ENCODE peak calls at places on chromosomes 5 and 9, in eight cellular contexts. H is stomach, N is suprapubic skin, K is K562, F is sigmoid colon, P is upper lobe of left lung, E is tibial nerve, C is A549. U is an unnamed sample.
A peak's percentile ranks its signal among the peaks of the same experiment; 100 is the strongest.

GRCh38 chr5:1552469-1553255 is 28.9 kb upstream of the LPCAT1 start:
- DNase-seq in C (no peak), K (no peak), N (no peak), F (peak; percentile 85), E (peak; percentile 60), H (no peak), P (peak; percentile 89), U (no peak)

GRCh38 chr5:17118631-17119030 is 98.8 kb upstream of the BASP1 start:
- DNase-seq in H (peak; percentile 41), F (peak; percentile 68), N (peak; percentile 65), C (peak; percentile 96), K (peak; percentile 53), P (no peak), E (no peak), U (no peak)

GRCh38 chr5:1568201-1568979 is 44.6 kb upstream of the LPCAT1 start:
- DNase-seq in N (no peak), C (no peak), P (no peak), K (no peak), H (no peak), F (peak; percentile 81), E (no peak), U (peak; percentile 27)

GRCh38 chr9:77456829-77457437 is 191.2 kb downstream of the GNA14 start:
- DNase-seq in F (peak; percentile 92), C (peak; percentile 87), P (no peak), K (peak; percentile 72), N (peak; percentile 88), H (peak; percentile 90), E (peak; percentile 87), U (peak; percentile 72)

GRCh38 chr5:169020102-169020501 is 280.8 kb downstream of the SLIT3 start:
- DNase-seq in E (no peak), F (no peak), K (no peak), C (no peak), H (no peak), P (no peak), N (no peak), U (no peak)

GRCh38 chr9:96453625-96454024 is 3.7 kb downstream of the HABP4 start:
- DNase-seq in H (no peak), E (no peak), P (no peak), C (peak; percentile 75), N (no peak), K (no peak), F (no peak), U (no peak)

GRCh38 chr5:32639943-32640342 is 54.6 kb downstream of the SUB1 start:
- DNase-seq in N (no peak), F (no peak), K (no peak), P (no peak), E (no peak), H (no peak), C (no peak), U (no peak)

GRCh38 chr5:138914338-138914737 is 39.2 kb upstream of the LRRTM2 start:
- DNase-seq in F (no peak), N (no peak), H (no peak), C (no peak), K (no peak), E (no peak), P (no peak), U (no peak)

GRCh38 chr5:150234606-150235547 is 45.0 kb downstream of the SLC6A7 start:
- DNase-seq in C (no peak), H (no peak), N (no peak), P (no peak), K (no peak), F (no peak), E (no peak), U (no peak)

GRCh38 chr9:109862452-109862851 is 82.5 kb downstream of the PALM2AKAP2 start:
- DNase-seq in C (no peak), E (no peak), F (no peak), N (no peak), H (no peak), K (no peak), P (no peak), U (no peak)

GRCh38 chr5:73434461-73434860 is 14.1 kb downstream of the FOXD1 start:
- DNase-seq in K (no peak), F (no peak), H (no peak), E (no peak), C (no peak), N (no peak), P (no peak), U (no peak)

GRCh38 chr9:126275386-126276001 is 51.1 kb upstream of the MVB12B start:
- DNase-seq in K (no peak), E (no peak), H (no peak), N (no peak), C (no peak), P (peak; percentile 40), F (no peak), U (peak; percentile 16)

GRCh38 chr9:136353088-136353487 is 10.5 kb downstream of the DNLZ start:
- DNase-seq in N (no peak), C (no peak), E (no peak), H (no peak), F (no peak), P (no peak), K (no peak), U (no peak)

GRCh38 chr9:136354592-136355085 is 8.9 kb downstream of the DNLZ start:
- DNase-seq in P (no peak), C (peak; percentile 23), K (no peak), F (peak; percentile 84), N (no peak), E (peak; percentile 35), H (no peak), U (peak; percentile 50)

GRCh38 chr9:136351237-136351800 is 12.2 kb downstream of the DNLZ start:
- DNase-seq in C (no peak), P (no peak), N (no peak), H (no peak), E (no peak), F (no peak), K (no peak), U (no peak)

GRCh38 chr9:136353757-136354488 is 9.6 kb downstream of the DNLZ start:
- DNase-seq in E (no peak), H (no peak), F (no peak), K (peak; percentile 32), P (no peak), C (no peak), N (no peak), U (peak; percentile 56)

DNA sequence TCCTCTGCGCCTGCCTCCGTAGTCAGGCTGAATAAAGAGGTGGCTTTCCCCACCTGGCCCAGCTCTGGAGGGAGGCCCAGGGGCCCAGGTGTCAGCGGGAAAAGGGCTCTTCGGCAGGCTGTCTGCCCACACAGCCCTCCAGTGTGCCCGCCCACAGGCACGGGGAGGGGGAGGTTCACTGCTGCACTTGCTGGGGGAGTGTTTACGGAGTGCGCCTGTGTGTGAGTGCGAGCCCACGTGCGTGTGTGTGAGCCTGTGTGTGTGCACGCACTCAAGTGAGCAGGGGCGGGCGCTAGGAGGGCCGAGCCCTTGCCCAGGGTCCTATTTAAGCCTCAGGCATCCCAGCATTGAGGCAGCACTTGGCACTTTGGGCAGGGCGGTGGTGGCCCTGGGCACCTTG is 10.9 kb downstream of the DNLZ start:
- DNase-seq in H (no peak), P (no peak), K (peak; percentile 28), E (no peak), C (no peak), N (no peak), F (no peak), U (no peak)
- TF ChIP-seq EP300 in H (no peak), P (no peak), K (no peak), E (no peak), C (no peak), N (no peak), F (no peak), U (no peak)

DNA sequence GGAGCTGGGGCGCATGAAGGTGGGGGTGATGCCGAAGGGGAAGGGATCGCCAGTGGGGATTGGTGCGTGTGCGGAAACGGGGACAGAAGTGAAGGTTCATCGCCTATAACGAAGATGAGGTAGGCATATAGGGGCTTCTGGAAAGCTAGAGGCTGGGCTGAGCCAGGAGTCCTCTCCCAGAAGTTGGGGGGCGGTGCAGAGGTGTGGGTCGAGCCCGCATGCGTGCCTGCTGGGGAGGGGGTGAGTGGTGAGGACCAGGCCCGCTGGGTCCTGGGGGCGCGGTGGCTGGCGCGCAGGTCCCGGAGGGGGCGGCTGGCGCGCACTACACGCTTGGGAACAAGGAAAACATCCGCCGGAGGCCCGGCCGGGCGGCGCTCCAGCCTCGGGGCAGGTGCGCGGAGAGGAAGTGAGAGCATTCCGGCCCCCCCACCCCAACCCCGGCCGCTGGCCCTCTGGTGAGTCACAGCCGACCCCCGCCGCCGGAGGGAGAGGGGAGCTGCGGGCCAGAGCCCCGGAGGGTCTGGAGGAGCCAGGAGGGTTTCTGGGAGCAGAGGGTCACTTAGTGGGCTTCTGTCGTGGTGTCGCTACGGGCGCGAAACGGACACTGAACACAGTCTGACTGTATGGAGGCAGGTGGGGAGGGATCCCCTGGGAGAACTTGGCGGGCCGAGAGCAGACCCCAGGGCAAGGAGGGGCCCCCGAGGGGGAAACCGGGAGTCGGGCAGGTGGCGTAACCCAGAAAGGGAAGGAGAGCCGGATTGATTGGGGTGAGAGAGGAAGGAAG is 2.9 kb upstream of the MSMP start:
- DNase-seq in F (peak; percentile 83), E (no peak), K (peak; percentile 66), C (peak; percentile 64), H (peak; percentile 74), P (peak; percentile 95), N (peak; percentile 77), U (peak; percentile 75)
- TF ChIP-seq POLR2A in F (no peak), E (no peak), K (peak; percentile 70), C (peak; percentile 19), H (no peak), P (no peak), N (no peak), U (no peak)

GRCh38 chr5:114362977-114363721 is 1.3 kb downstream of the KCNN2 start:
- DNase-seq in H (no peak), K (no peak), P (peak; percentile 75), N (no peak), F (no peak), E (no peak), C (no peak), U (no peak)

GRCh38 chr5:114360816-114361723 is 800 bp upstream of the KCNN2 start:
- DNase-seq in K (no peak), C (peak; percentile 7), N (no peak), H (no peak), E (no peak), P (peak; percentile 85), F (no peak), U (peak; percentile 26)

GRCh38 chr5:114362197-114362976 is 517 bp downstream of the KCNN2 start:
- DNase-seq in N (no peak), K (no peak), F (no peak), E (no peak), C (peak; percentile 6), H (no peak), P (peak; percentile 87), U (peak; percentile 20)

GRCh38 chr5:114361724-114362196 is at the start of gene KCNN2:
- DNase-seq in N (peak; percentile 67), K (no peak), E (no peak), F (peak; percentile 90), P (peak; percentile 86), H (peak; percentile 74), C (peak; percentile 45), U (peak; percentile 60)

DNA sequence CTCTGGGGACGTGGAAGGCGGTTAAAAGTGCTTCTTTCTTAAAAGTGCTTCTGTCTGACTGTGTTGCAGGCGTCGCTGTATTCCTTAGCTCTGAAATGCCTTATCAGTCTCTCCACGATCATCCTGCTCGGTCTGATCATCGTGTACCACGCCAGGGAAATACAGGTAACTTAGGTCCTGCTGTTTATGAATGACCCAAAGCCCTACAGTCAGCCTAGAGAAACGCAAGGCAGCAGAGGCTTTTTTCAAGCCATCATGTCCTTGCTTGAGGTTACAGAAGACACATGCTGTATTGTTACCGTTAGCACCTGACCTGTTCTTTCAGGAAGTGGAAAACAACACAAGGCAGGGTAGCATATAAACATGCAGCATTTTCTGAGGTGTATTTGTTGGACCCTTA is 2.0 kb downstream of the KCNN2 start:
- DNase-seq in C (no peak), E (no peak), N (no peak), H (no peak), P (no peak), K (no peak), F (no peak), U (no peak)
- TF ChIP-seq EP300 in C (no peak), E (no peak), N (no peak), H (no peak), P (no peak), K (no peak), F (no peak), U (no peak)

GRCh38 chr9:99821187-99822095 is at the start of gene NR4A3:
- DNase-seq in N (peak; percentile 97), F (peak; percentile 99), K (peak; percentile 87), E (peak; percentile 84), H (peak; percentile 96), C (peak; percentile 92), P (peak; percentile 97), U (peak; percentile 95)
- TF ChIP-seq POLR2A in N (peak; percentile 86), F (peak; percentile 76), K (peak; percentile 45), E (peak; percentile 51), H (peak; percentile 95), C (peak; percentile 76), P (peak; percentile 95), U (peak; percentile 87)

U was measured in ovary.